ENCODE peak calls at places on chromosomes 1 and 21, in six cellular contexts. A, M, V, T, R and N are unnamed samples.

GRCh38 chr1:46522184-46522968 is 29.1 kb downstream of the KNCN start:
- DNase-seq in R (peak), V (no peak), T (no peak), A (peak), M (peak), N (no peak)

GRCh38 chr1:42328916-42329496 is 6.0 kb downstream of the FOXJ3 start:
- DNase-seq in A (no peak), T (no peak), M (no peak), R (no peak), V (no peak), N (no peak)

GRCh38 chr1:27142464-27142863 is 12.5 kb downstream of the SLC9A1 start:
- DNase-seq in V (no peak), M (no peak), R (no peak), T (no peak), A (no peak), N (no peak)

GRCh38 chr1:151211972-151212705 is 13.8 kb downstream of the PIP5K1A start:
- DNase-seq in T (no peak), V (no peak), M (no peak), R (no peak), A (no peak), N (no peak)

GRCh38 chr1:15141933-15142647 is 11.5 kb upstream of the TMEM51 start:
- DNase-seq in T (no peak), A (no peak), M (peak), V (no peak), R (peak), N (no peak)

GRCh38 chr1:6245869-6246496 is 2.0 kb downstream of the HES3 start:
- DNase-seq in V (peak), T (no peak), A (no peak), R (no peak), M (no peak), N (peak)

GRCh38 chr1:156295391-156295947 is at the start of gene GLMP:
- DNase-seq in R (peak), A (no peak), V (peak), T (peak), M (peak), N (peak)

GRCh38 chr1:18794561-18794960 is 64.9 kb downstream of the TAS1R2 start:
- DNase-seq in T (peak), R (no peak), M (no peak), A (no peak), V (no peak), N (no peak)

GRCh38 chr1:56065729-56066128 is 513.6 kb downstream of the PLPP3 start:
- DNase-seq in M (peak), R (no peak), A (no peak), V (no peak), T (no peak), N (no peak)

GRCh38 chr1:224151117-224151516 is 31.9 kb upstream of the DEGS1 start:
- DNase-seq in T (no peak), V (no peak), M (no peak), A (no peak), R (no peak), N (no peak)

GRCh38 chr1:221886311-221887090 is 144.6 kb upstream of the DUSP10 start:
- DNase-seq in T (no peak), A (no peak), R (no peak), V (no peak), M (peak), N (no peak)

GRCh38 chr1:30164693-30165092 is 558.7 kb downstream of the MATN1 start:
- DNase-seq in M (no peak), R (no peak), A (no peak), T (no peak), V (no peak), N (no peak)

GRCh38 chr1:151733126-151733525 is 11.8 kb downstream of the RIIAD1 start:
- DNase-seq in V (no peak), T (no peak), A (no peak), M (no peak), R (no peak), N (no peak)

GRCh38 chr21:34807146-34807880 is 138.5 kb downstream of the CLIC6 start:
- DNase-seq in R (peak), A (peak), M (peak), T (no peak), V (no peak), N (peak)

GRCh38 chr1:108704501-108704900 is 8.2 kb upstream of the FNDC7 start:
- DNase-seq in T (no peak), R (peak), V (no peak), M (peak), A (no peak), N (no peak)

GRCh38 chr1:156860113-156860638 is 489 bp upstream of the NTRK1 start:
- DNase-seq in R (peak), T (peak), M (peak), A (peak), V (peak), N (peak)

GRCh38 chr1:109239580-109240068 is 9.7 kb upstream of the CELSR2 start:
- DNase-seq in M (peak), R (peak), A (peak), T (peak), V (no peak), N (peak)

GRCh38 chr1:56025942-56026341 is 553.4 kb downstream of the PLPP3 start:
- DNase-seq in A (no peak), T (no peak), R (no peak), V (no peak), M (no peak), N (no peak)

GRCh38 chr1:245771521-245772281 is 616.9 kb downstream of the KIF26B start:
- DNase-seq in A (no peak), R (peak), V (no peak), T (no peak), M (peak), N (no peak)

GRCh38 chr1:226967665-226968064 is 27.6 kb downstream of the COQ8A start:
- DNase-seq in R (peak), T (no peak), V (no peak), M (peak), A (no peak), N (no peak)

GRCh38 chr1:33368431-33368830 is 47.5 kb upstream of the A3GALT2 start:
- DNase-seq in R (no peak), A (no peak), M (no peak), V (no peak), T (no peak), N (no peak)

GRCh38 chr1:116486424-116486823 is 84.4 kb downstream of the CD58 start:
- DNase-seq in T (no peak), V (no peak), M (peak), R (peak), A (no peak), N (no peak)

GRCh38 chr21:15729346-15729673 is 472 bp upstream of the USP25 start:
- DNase-seq in M (no peak), R (peak), V (no peak), T (no peak), A (no peak), N (no peak)

GRCh38 chr21:15730484-15731242 is 881 bp downstream of the USP25 start:
- DNase-seq in A (no peak), V (peak), T (no peak), R (peak), M (no peak), N (no peak)

GRCh38 chr21:15731243-15731613 is 1.4 kb downstream of the USP25 start:
- DNase-seq in V (no peak), M (no peak), R (peak), T (no peak), A (peak), N (no peak)

GRCh38 chr21:15728046-15728445 is 1.7 kb upstream of the USP25 start:
- DNase-seq in T (no peak), R (no peak), A (no peak), V (no peak), M (no peak), N (no peak)

GRCh38 chr21:15729674-15730483 is at the start of gene USP25:
- DNase-seq in T (peak), R (peak), A (peak), V (peak), M (peak), N (peak)
- TF ChIP-seq CTCF in T (no peak), R (no peak), A (no peak), V (no peak), M (no peak), N (peak)

GRCh38 chr1:84020151-84020550 is 21.2 kb upstream of the TTLL7 start:
- DNase-seq in T (no peak), M (no peak), A (no peak), V (no peak), R (no peak), N (no peak)
- TF ChIP-seq CTCF in T (no peak), M (no peak), A (no peak), V (no peak), R (no peak), N (no peak)

GRCh38 chr1:110387048-110387748 is 3.6 kb downstream of the SLC16A4 start:
- DNase-seq in M (no peak), V (no peak), A (no peak), R (no peak), T (no peak), N (no peak)

GRCh38 chr1:110390692-110391232 is at the start of gene SLC16A4:
- DNase-seq in T (peak), M (peak), R (peak), A (no peak), V (no peak), N (no peak)

GRCh38 chr1:110393286-110393685 is 2.5 kb upstream of the SLC16A4 start:
- DNase-seq in V (no peak), A (no peak), R (peak), T (no peak), M (no peak), N (no peak)

GRCh38 chr1:110393691-110394564 is 3.1 kb upstream of the SLC16A4 start:
- DNase-seq in A (no peak), V (no peak), T (no peak), M (peak), R (peak), N (no peak)

DNA sequence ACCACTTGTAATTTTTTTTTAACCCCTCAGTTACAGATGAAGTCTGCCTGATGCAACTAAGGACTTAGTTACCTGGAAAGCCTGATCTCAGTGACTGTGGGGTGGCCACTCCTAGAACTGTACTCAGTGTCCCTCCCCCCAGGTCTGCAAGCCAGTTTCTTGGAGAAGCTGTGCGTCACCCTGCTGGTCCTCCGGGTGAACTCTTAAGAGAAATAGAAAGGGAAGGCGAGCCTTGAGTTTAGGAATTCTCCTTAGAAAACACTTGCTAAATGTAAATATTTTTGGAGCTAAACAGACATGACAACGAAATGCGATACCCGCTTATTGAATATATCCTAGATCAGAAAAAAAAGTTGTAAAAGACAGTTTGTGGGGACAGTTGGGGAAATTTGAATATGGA is 730 bp downstream of the SLC16A4 start:
- DNase-seq in R (peak), V (no peak), T (no peak), A (no peak), M (peak), N (no peak)
- TF ChIP-seq CTCF in R (no peak), V (no peak), T (no peak), A (no peak), M (peak), N (no peak)

DNA sequence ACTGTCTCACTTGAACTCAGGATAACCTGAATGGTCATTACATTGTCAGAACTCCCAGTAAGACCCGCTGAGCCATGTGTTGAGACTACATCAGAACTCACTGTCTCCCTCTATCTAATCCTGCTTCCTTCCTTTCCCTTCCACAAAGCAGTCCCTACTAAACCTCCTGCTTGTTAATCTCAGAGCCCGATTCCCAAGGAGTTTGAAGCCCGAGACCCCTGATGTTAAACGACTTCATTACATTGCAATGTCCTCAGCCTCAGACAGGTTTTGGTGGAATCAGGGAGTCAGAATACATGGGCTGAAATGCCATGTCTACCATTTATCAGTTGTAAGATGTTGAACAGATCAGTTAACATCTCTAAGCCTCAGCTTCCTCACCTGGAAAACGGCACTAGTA is 682.4 kb downstream of the ADGRL2 start:
- DNase-seq in A (no peak), R (no peak), T (no peak), V (no peak), M (no peak), N (no peak)
- TF ChIP-seq CTCF in A (no peak), R (no peak), T (no peak), V (no peak), M (no peak), N (no peak)

GRCh38 chr1:92623187-92623778 is 136.6 kb upstream of the GFI1 start:
- DNase-seq in V (peak), R (peak), T (no peak), A (peak), M (peak), N (no peak)
- TF ChIP-seq CTCF in V (peak), R (no peak), T (peak), A (no peak), M (peak), N (no peak)